ENCODE peak calls at places on chromosomes 1 and 21, in five cellular contexts. N is heart left ventricle, W is left ventricle myocardium inferior, Z is breast epithelium, Q is cardiac muscle cell. X is an unnamed sample.
A peak's percentile ranks its signal among the peaks of the same experiment; 100 is the strongest.

GRCh38 chr1:230130172-230130944 is 63.3 kb downstream of the GALNT2 start:
- DNase-seq in N (no peak), W (no peak), Z (no peak), Q (no peak), X (no peak)

GRCh38 chr1:232381676-232382075 is 248.3 kb downstream of the SIPA1L2 start:
- DNase-seq in N (no peak), W (no peak), Z (no peak), Q (peak; percentile 25), X (no peak)

GRCh38 chr1:54842963-54843362 is 41.8 kb upstream of the TTC22 start:
- DNase-seq in N (no peak), W (no peak), Z (peak; percentile 17), Q (no peak), X (no peak)

GRCh38 chr21:45372732-45373355 is 32.1 kb upstream of the COL18A1 start:
- DNase-seq in N (peak; percentile 8), W (peak; percentile 1), Z (no peak), Q (no peak), X (no peak)

GRCh38 chr21:31559368-31560119 is 99.9 kb upstream of the SOD1 start:
- DNase-seq in N (peak; percentile 93), W (peak; percentile 92), Z (peak; percentile 86), Q (peak; percentile 98), X (peak; percentile 83)

GRCh38 chr1:178258521-178258920 is 164.6 kb downstream of the RASAL2 start:
- DNase-seq in N (no peak), W (no peak), Z (no peak), Q (no peak), X (no peak)

GRCh38 chr21:42279341-42279871 is 35.8 kb downstream of the TFF3 start:
- DNase-seq in N (no peak), W (no peak), Z (no peak), Q (no peak), X (no peak)

GRCh38 chr1:226082959-226083302 is 20.4 kb downstream of the H3-3A start:
- DNase-seq in N (peak; percentile 76), W (peak; percentile 69), Z (peak; percentile 58), Q (peak; percentile 56), X (no peak)

GRCh38 chr1:157975216-157975615 is 18.2 kb upstream of the KIRREL1 start:
- DNase-seq in N (no peak), W (no peak), Z (no peak), Q (no peak), X (no peak)

GRCh38 chr1:47522890-47523811 is 85.3 kb downstream of the FOXD2 start:
- DNase-seq in N (no peak), W (no peak), Z (no peak), Q (no peak), X (no peak)

GRCh38 chr1:41294213-41294612 is 52.1 kb upstream of the SCMH1 start:
- DNase-seq in N (no peak), W (no peak), Z (no peak), Q (no peak), X (no peak)

GRCh38 chr1:63980706-63981407 is 207.0 kb downstream of the ROR1 start:
- DNase-seq in N (no peak), W (no peak), Z (no peak), Q (no peak), X (no peak)

GRCh38 chr1:53654216-53655210 is 84.5 kb downstream of the GLIS1 start:
- DNase-seq in N (no peak), W (no peak), Z (peak; percentile 15), Q (no peak), X (no peak)

DNA sequence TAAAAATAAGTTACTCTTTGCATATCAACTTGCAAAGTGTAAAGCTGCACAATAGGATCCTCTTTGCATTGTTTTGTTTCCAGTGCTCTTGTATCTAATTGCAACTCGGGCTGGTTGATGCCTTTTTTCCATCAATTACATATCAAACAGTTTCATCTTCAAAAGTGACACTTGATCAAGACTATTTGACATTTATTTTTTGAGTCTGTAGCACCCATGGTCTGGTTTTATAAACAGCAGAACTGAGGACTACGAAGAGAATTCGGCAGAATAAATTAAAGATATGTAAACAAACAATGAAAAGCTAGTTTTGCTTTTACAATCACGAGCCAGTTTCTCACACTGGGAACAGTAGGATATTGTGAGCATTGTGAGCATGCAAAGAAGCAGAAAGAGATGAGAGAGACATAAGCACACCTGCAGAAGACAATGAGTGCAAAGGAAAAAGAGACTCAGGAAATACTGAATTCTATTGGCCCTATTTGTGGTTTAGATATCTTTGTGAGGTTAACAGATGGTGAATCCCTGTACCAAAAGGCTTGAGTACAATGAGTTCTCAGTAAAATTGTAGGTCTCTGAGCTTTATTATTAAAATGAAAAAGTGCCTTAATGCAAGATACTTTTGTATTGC is 45.4 kb downstream of the RPL5 start:
- DNase-seq in N (no peak), W (no peak), Z (no peak), Q (no peak), X (no peak)
- H3K36me3 ChIP-seq in N (no peaks in the 10 kb centered on the region), W (peaks cover 7% of the 10 kb centered on the region), Z (no peaks in the 10 kb centered on the region), Q (no peaks in the 10 kb centered on the region), X (no peaks in the 10 kb centered on the region)

DNA sequence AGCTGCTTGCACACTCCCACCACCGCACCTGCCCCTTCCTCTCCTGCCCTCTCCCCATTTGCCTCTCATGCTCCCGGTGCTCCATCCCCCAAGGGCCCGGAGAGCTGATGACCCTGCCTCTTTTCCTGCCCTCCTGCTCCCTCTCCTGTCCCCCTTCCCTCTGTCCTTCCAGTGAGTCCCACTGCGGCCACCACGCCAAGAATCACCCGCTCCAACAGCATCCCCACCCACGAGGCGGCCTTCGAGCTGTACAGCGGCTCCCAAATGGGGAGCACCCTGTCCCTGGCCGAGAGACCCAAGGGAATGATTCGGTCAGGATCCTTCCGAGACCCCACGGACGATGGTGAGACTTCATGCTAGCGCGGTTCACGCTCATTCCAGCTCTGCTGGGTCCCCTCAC is 40.7 kb upstream of the IPO9 start:
- DNase-seq in N (no peak), W (no peak), Z (no peak), Q (no peak), X (no peak)
- H3K36me3 ChIP-seq in N (no peaks in the 10 kb centered on the region), W (peaks cover 68% of the 10 kb centered on the region), Z (no peaks in the 10 kb centered on the region), Q (peaks cover 91% of the 10 kb centered on the region), X (no peaks in the 10 kb centered on the region)

DNA sequence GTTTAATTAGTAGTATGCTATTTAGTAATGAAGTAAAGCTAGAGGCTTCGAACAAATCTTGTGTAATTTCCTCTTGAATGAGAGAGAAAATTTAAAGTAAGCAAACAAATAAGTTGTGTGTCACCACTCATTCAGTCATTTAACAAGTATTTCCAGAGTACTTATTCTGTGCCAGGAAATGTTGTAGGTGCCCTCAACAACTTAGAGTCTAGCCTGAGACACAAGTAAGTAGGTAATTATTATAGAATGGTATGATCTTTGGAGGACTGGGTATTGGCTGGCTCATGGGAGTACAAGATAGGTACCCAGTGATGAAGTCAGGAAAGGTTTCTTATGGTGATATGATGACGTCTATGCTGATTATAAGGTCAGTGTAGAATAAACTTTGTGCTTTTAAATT is 17.4 kb upstream of the METTL18 start:
- DNase-seq in N (no peak), W (no peak), Z (no peak), Q (no peak), X (no peak)
- H3K36me3 ChIP-seq in N (no peaks in the 10 kb centered on the region), W (peaks cover 4% of the 10 kb centered on the region), Z (no peaks in the 10 kb centered on the region), Q (no peaks in the 10 kb centered on the region), X (peaks cover 2% of the 10 kb centered on the region)

GRCh38 chr1:204438628-204439027 is 27.0 kb upstream of the PPP1R15B start:
- DNase-seq in N (no peak), W (no peak), Z (no peak), Q (peak; percentile 97), X (no peak)
- H3K36me3 ChIP-seq in N (no peaks in the 10 kb centered on the region), W (peaks cover 99% of the 10 kb centered on the region), Z (no peaks in the 10 kb centered on the region), Q (peaks cover 78% of the 10 kb centered on the region), X (peaks cover 23% of the 10 kb centered on the region)

GRCh38 chr1:155952505-155952890 is 11.1 kb downstream of the RXFP4 start:
- DNase-seq in N (no peak), W (no peak), Z (no peak), Q (no peak), X (no peak)
- H3K36me3 ChIP-seq in N (peaks cover 8% of the 10 kb centered on the region), W (peaks cover 99% of the 10 kb centered on the region), Z (peaks cover 20% of the 10 kb centered on the region), Q (peaks cover 83% of the 10 kb centered on the region), X (peaks cover 47% of the 10 kb centered on the region)

GRCh38 chr1:44643721-44644330 is 30.5 kb downstream of the TMEM53 start:
- DNase-seq in N (no peak), W (no peak), Z (no peak), Q (no peak), X (no peak)
- H3K36me3 ChIP-seq in N (no peaks in the 10 kb centered on the region), W (peaks cover 98% of the 10 kb centered on the region), Z (peaks cover 10% of the 10 kb centered on the region), Q (peaks cover 15% of the 10 kb centered on the region), X (peaks cover 57% of the 10 kb centered on the region)

DNA sequence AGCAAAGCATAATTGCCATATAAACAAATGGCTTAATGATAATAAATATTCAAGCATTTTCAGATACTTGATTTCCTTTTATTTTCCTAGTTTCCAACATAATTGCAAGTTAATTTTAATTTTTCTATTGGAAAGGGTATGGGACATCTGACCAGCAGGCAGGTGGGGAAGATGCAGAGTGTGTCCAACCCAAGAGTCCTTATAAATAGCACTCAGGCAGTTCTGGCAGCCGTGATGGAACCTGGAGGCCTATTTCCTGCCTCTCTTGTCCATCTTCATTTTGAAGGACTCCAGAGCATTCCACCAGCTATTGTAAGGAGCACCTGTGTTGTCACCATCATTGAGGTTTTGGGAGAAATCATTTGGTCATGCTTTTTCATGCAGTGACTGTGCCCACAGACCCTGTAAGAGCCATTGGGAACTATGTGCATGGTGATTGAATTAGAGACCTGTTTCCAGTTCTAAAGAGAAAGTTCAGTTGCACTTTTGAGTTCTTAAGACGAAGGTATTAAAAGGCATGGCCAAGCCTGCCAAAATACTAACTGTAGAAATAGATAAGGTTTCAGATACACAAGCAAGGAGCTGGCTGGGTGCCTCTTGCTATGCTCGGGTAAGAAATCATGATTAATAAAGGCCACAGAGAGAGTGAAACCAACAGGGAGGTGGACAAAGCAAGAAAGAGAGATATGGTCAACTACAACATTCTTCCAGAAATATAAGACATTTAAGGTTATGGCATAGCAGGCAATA is 92.3 kb downstream of the SPATA46 start:
- DNase-seq in N (no peak), W (no peak), Z (no peak), Q (peak; percentile 51), X (no peak)
- H3K36me3 ChIP-seq in N (no peaks in the 10 kb centered on the region), W (no peaks in the 10 kb centered on the region), Z (no peaks in the 10 kb centered on the region), Q (no peaks in the 10 kb centered on the region), X (no peaks in the 10 kb centered on the region)

DNA sequence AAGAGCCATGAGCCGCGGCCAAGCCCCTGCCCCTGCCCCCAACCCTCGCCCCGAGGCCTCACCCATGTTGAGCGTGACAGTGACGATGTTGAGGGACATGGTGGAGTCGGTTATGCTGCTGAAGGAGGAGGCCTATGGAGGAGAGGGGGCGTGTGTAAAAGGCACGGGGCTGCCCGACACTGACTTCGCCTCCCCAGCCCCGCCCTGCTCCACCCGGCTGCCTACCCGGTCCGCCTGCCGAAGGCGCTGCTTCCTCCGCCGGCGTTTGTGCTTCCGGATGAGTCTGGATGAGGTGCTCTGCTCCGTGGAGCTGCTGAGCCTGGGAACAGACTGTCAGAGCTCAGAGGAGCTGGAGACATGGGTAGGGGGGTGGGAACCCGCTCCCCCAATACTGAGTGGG is 9.0 kb downstream of the DVL1 start:
- DNase-seq in N (no peak), W (no peak), Z (no peak), Q (no peak), X (no peak)
- H3K36me3 ChIP-seq in N (no peaks in the 10 kb centered on the region), W (peaks cover 61% of the 10 kb centered on the region), Z (no peaks in the 10 kb centered on the region), Q (peaks cover 2% of the 10 kb centered on the region), X (peaks cover 4% of the 10 kb centered on the region)

GRCh38 chr1:155379877-155380192 is 59.1 kb downstream of the RUSC1 start:
- DNase-seq in N (no peak), W (no peak), Z (no peak), Q (no peak), X (no peak)
- H3K36me3 ChIP-seq in N (no peaks in the 10 kb centered on the region), W (peaks cover 52% of the 10 kb centered on the region), Z (no peaks in the 10 kb centered on the region), Q (peaks cover 47% of the 10 kb centered on the region), X (peaks cover 10% of the 10 kb centered on the region)